ENCODE peak calls at places on chromosomes 16 and 17, in four cellular contexts. E is iris pigment epithelial cell, H is HTR-8/SVneo, U is cardiac fibroblast. V is an unnamed sample.

GRCh38 chr16:84378567-84378966 is 10.2 kb downstream of the ATP2C2 start:
- DNase-seq in E (no peak), H (no peak), U (no peak), V (no peak)

GRCh38 chr17:81176656-81177055 is 10.6 kb upstream of the AATK start:
- DNase-seq in H (no peak), E (no peak), U (peak; percentile 52), V (no peak)

GRCh38 chr17:4610656-4611055 is 26.3 kb downstream of the SMTNL2 start:
- DNase-seq in H (no peak), E (no peak), U (no peak), V (no peak)

GRCh38 chr16:83682126-83682857 is 125.5 kb upstream of the HSBP1 start:
- DNase-seq in U (no peak), H (no peak), E (no peak), V (no peak)

GRCh38 chr17:38507921-38508569 is 79.8 kb downstream of the ARHGAP23 start:
- DNase-seq in E (no peak), U (no peak), H (no peak), V (no peak)

GRCh38 chr16:30621765-30622164 is 11.6 kb upstream of the ZNF689 start:
- DNase-seq in E (peak; percentile 31), H (no peak), U (no peak), V (no peak)

GRCh38 chr16:15510992-15511391 is 76.6 kb downstream of the BMERB1 start:
- DNase-seq in U (no peak), E (no peak), H (no peak), V (no peak)

GRCh38 chr17:38889745-38890409 is 20.0 kb downstream of the LASP1 start:
- DNase-seq in U (no peak), H (no peak), E (no peak), V (no peak)

GRCh38 chr17:64343833-64344637 is 46.6 kb downstream of the PECAM1 start:
- DNase-seq in U (peak; percentile 99), H (peak; percentile 34), E (peak; percentile 89), V (no peak)

GRCh38 chr16:35559911-35560636 is 2100.7 kb downstream of the TP53TG3F start:
- DNase-seq in U (no peak), H (no peak), E (no peak), V (no peak)

GRCh38 chr16:21663889-21664647 is at the start of gene OTOA:
- DNase-seq in E (no peak), U (no peak), H (no peak), V (no peak)

GRCh38 chr17:82414548-82415281 is 3.4 kb upstream of the HEXD start:
- DNase-seq in U (peak; percentile 81), H (no peak), E (peak; percentile 65), V (no peak)

GRCh38 chr16:20397468-20398074 is 7.0 kb downstream of the PDILT start:
- DNase-seq in U (no peak), E (no peak), H (no peak), V (no peak)